ENCODE peak calls at places on chromosomes 2 and 18, in eight cellular contexts. I is fibroblast of the aortic adventitia, P is Calu3, W is type B pancreatic cell, J is HL-60, R is chondrocyte, O is epithelial cell of esophagus, M is ascending aorta. A is an unnamed sample.

GRCh38 chr18:56545539-56545938 is 92.9 kb downstream of the TXNL1 start:
- DNase-seq in I (no peak), P (no peak), W (no peak), J (no peak), R (no peak), O (peak; percentile 22), M (no peak), A (no peak)

GRCh38 chr2:74845217-74845751 is 11.4 kb downstream of the HK2 start:
- DNase-seq in I (peak; percentile 88), P (peak; percentile 93), W (no peak), J (peak; percentile 84), R (peak; percentile 94), O (peak; percentile 99), M (peak; percentile 95), A (peak; percentile 91)

GRCh38 chr2:175111200-175111657 is 56.8 kb downstream of the ATF2 start:
- DNase-seq in I (peak; percentile 67), P (no peak), W (no peak), J (no peak), R (no peak), O (peak; percentile 67), M (no peak), A (peak; percentile 63)

GRCh38 chr2:211117026-211117425 is 560.6 kb downstream of the CPS1 start:
- DNase-seq in I (no peak), P (no peak), W (no peak), J (no peak), R (no peak), O (no peak), M (no peak), A (no peak)

GRCh38 chr2:78865663-78866062 is 159.8 kb upstream of the REG3G start:
- DNase-seq in I (no peak), P (no peak), W (no peak), J (no peak), R (no peak), O (no peak), M (no peak), A (no peak)

GRCh38 chr2:170170281-170171035 is 7.5 kb upstream of the MYO3B start:
- DNase-seq in I (no peak), P (no peak), W (no peak), J (no peak), R (no peak), O (no peak), M (no peak), A (no peak)

GRCh38 chr18:32271649-32272324 is 81.9 kb downstream of the MEP1B start:
- DNase-seq in I (peak; percentile 72), P (peak; percentile 61), W (no peak), J (peak; percentile 25), R (no peak), O (peak; percentile 62), M (no peak), A (peak; percentile 25)

GRCh38 chr2:47230418-47230817 is 75.3 kb upstream of the STPG4 start:
- DNase-seq in I (peak; percentile 89), P (no peak), W (no peak), J (no peak), R (no peak), O (no peak), M (peak; percentile 88), A (no peak)

GRCh38 chr2:16093639-16094447 is 153.5 kb downstream of the MYCN start:
- DNase-seq in I (no peak), P (peak; percentile 9), W (no peak), J (no peak), R (no peak), O (no peak), M (no peak), A (no peak)

GRCh38 chr2:105488198-105488757 is 89.4 kb upstream of the FHL2 start:
- DNase-seq in I (no peak), P (no peak), W (no peak), J (no peak), R (no peak), O (no peak), M (no peak), A (no peak)

GRCh38 chr18:10398571-10398970 is 55.9 kb upstream of the APCDD1 start:
- DNase-seq in I (no peak), P (no peak), W (no peak), J (no peak), R (no peak), O (no peak), M (no peak), A (no peak)

GRCh38 chr18:56034954-56035353 is 447.0 kb upstream of the TCF4 start:
- DNase-seq in I (no peak), P (no peak), W (no peak), J (no peak), R (no peak), O (peak; percentile 30), M (no peak), A (no peak)

GRCh38 chr18:70148539-70148938 is 56.9 kb downstream of the RTTN start:
- DNase-seq in I (no peak), P (no peak), W (no peak), J (no peak), R (no peak), O (no peak), M (no peak), A (no peak)

GRCh38 chr2:9326975-9327374 is 96.4 kb downstream of the ITGB1BP1 start:
- DNase-seq in I (no peak), P (no peak), W (no peak), J (no peak), R (no peak), O (no peak), M (no peak), A (no peak)

GRCh38 chr2:46030330-46030729 is 266.9 kb upstream of the EPAS1 start:
- DNase-seq in I (no peak), P (no peak), W (no peak), J (no peak), R (no peak), O (no peak), M (no peak), A (no peak)

GRCh38 chr2:46031124-46031523 is 266.1 kb upstream of the EPAS1 start:
- DNase-seq in I (no peak), P (no peak), W (no peak), J (no peak), R (no peak), O (no peak), M (no peak), A (no peak)

GRCh38 chr2:46032161-46032813 is 264.9 kb upstream of the EPAS1 start:
- DNase-seq in I (no peak), P (no peak), W (no peak), J (no peak), R (no peak), O (no peak), M (no peak), A (no peak)

GRCh38 chr2:46026431-46026830 is 270.8 kb upstream of the EPAS1 start:
- DNase-seq in I (no peak), P (no peak), W (no peak), J (no peak), R (no peak), O (no peak), M (no peak), A (no peak)

GRCh38 chr2:46029332-46029811 is 267.8 kb upstream of the EPAS1 start:
- DNase-seq in I (peak; percentile 40), P (no peak), W (no peak), J (no peak), R (no peak), O (peak; percentile 91), M (no peak), A (no peak)
- TF ChIP-seq CTCF in I (no peak), P (no peak), W (no peak), J (no peak), R (peak; percentile 37), O (peak; percentile 34), M (peak; percentile 6), A (peak; percentile 56)

GRCh38 chr2:235170536-235171510 is 219.0 kb downstream of the SH3BP4 start:
- DNase-seq in I (peak; percentile 65), P (peak; percentile 57), W (no peak), J (no peak), R (no peak), O (peak; percentile 74), M (no peak), A (peak; percentile 93)
- TF ChIP-seq CTCF in I (peak; percentile 55), P (no peak), W (peak; percentile 66), J (no peak), R (peak; percentile 71), O (peak; percentile 43), M (no peak), A (peak; percentile 62)

DNA sequence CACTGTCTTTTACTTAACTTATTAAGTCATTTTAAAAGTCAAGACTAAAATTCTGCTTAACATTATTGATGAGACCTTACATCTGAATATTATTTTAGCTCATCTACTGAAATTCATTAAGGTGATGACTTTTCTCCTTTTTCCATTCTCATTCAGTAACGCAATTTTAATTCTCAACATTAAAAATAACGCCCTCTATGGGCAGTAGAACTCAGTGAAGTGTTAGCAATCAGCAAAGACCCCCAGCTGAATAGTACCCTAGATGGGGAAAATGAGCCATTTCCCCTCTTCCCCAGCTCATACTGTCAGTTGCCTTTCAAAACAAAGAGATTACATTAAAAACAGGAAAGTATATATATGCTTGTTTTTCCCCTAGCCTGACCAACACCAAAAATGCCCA is 203.3 kb downstream of the NR4A2 start:
- DNase-seq in I (no peak), P (no peak), W (no peak), J (no peak), R (no peak), O (no peak), M (no peak), A (no peak)
- TF ChIP-seq CTCF in I (no peak), P (no peak), W (no peak), J (no peak), R (peak; percentile 23), O (no peak), M (no peak), A (no peak)

GRCh38 chr2:25164526-25164925 is 3.9 kb downstream of the POMC start:
- DNase-seq in I (no peak), P (no peak), W (no peak), J (no peak), R (no peak), O (no peak), M (no peak), A (no peak)

GRCh38 chr2:25170888-25171287 is 2.5 kb upstream of the POMC start:
- DNase-seq in I (no peak), P (no peak), W (no peak), J (no peak), R (no peak), O (no peak), M (no peak), A (no peak)

GRCh38 chr2:25169073-25169470 is 692 bp upstream of the POMC start:
- DNase-seq in I (no peak), P (no peak), W (no peak), J (no peak), R (no peak), O (no peak), M (no peak), A (no peak)

GRCh38 chr2:25168256-25169072 is at the start of gene POMC:
- DNase-seq in I (peak; percentile 17), P (peak; percentile 17), W (no peak), J (no peak), R (no peak), O (peak; percentile 33), M (no peak), A (no peak)

DNA sequence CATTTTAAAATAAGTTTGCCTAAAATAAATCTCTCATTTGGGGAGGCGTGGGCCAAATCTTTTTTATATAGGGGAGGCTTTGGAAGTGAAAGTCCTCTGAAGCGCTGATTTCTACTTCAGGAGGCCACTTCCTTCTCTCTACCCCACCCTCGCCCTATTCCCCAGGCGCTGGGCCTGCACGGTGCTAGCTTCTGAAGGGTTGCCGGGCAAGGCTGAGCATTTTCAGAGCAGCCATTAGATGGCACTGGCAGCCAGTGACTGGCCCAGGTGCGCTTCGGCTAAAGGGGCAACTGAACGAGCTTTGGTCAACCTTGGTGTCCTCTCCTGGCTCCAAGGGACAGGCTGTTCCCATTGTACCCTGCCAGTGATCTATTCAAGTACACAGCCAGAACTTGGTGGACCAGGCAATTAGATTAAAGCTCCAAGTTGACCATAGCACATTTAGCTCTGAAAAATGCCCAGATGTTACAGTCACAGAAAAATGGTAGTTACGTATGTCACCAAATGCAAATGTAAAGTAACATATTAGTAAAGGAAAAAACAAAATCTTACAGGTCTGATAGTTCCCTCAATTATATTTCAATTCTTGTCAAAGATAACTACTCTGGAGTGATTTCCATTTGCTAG is 2.3 kb downstream of the POMC start:
- DNase-seq in I (no peak), P (peak; percentile 67), W (no peak), J (peak; percentile 78), R (no peak), O (peak; percentile 36), M (no peak), A (no peak)
- TF ChIP-seq CTCF in I (no peak), P (no peak), W (peak; percentile 51), J (peak; percentile 11), R (peak; percentile 67), O (peak; percentile 58), M (no peak), A (no peak)